ENCODE peak calls at places on chromosome 3, in four cellular contexts. E is left ventricle myocardium superior, R is Calu3, Q is OCI-LY7. L is an unnamed sample.

GRCh38 chr3:185724761-185725160 is 100.1 kb downstream of the IGF2BP2 start:
- DNase-seq in E (no peak), R (no peak), Q (no peak), L (no peak)

GRCh38 chr3:133273346-133273745 is 126.5 kb upstream of the BFSP2 start:
- DNase-seq in E (no peak), R (no peak), Q (no peak), L (no peak)

GRCh38 chr3:99753268-99753975 is 64.2 kb upstream of the CMSS1 start:
- DNase-seq in E (no peak), R (peak), Q (peak), L (peak)

GRCh38 chr3:149333518-149333859 is at the start of gene TM4SF18:
- DNase-seq in E (no peak), R (no peak), Q (no peak), L (no peak)

GRCh38 chr3:23712656-23713559 is 92.8 kb upstream of the UBE2E1 start:
- DNase-seq in E (peak), R (peak), Q (no peak), L (peak)

GRCh38 chr3:86388848-86389247 is 602.1 kb downstream of the VGLL3 start:
- DNase-seq in E (no peak), R (peak), Q (no peak), L (no peak)

GRCh38 chr3:177350051-177350565 is 152.8 kb upstream of the TBL1XR1 start:
- DNase-seq in E (no peak), R (no peak), Q (no peak), L (no peak)

GRCh38 chr3:151328298-151329036 is 882 bp downstream of the P2RY13 start:
- DNase-seq in E (no peak), R (peak), Q (no peak), L (no peak)

GRCh38 chr3:103247459-103247858 is 812.6 kb downstream of the ZPLD1 start:
- DNase-seq in E (no peak), R (no peak), Q (no peak), L (no peak)

GRCh38 chr3:185701891-185702563 is 115.9 kb downstream of the SENP2 start:
- DNase-seq in E (no peak), R (peak), Q (no peak), L (no peak)

GRCh38 chr3:4690277-4690676 is 197.1 kb downstream of the ITPR1 start:
- DNase-seq in E (no peak), R (no peak), Q (no peak), L (no peak)

GRCh38 chr3:159664011-159664410 is 324.6 kb upstream of the IL12A start:
- DNase-seq in E (no peak), R (no peak), Q (no peak), L (no peak)

GRCh38 chr3:189167027-189167766 is 4.6 kb upstream of the TPRG1 start:
- DNase-seq in E (no peak), R (peak), Q (no peak), L (no peak)

GRCh38 chr3:162391301-162391700 is 894.7 kb downstream of the OTOL1 start:
- DNase-seq in E (no peak), R (no peak), Q (no peak), L (no peak)

GRCh38 chr3:170611746-170612145 is 25.9 kb upstream of the SLC7A14 start:
- DNase-seq in E (no peak), R (no peak), Q (no peak), L (no peak)

GRCh38 chr3:105616374-105616915 is 249.7 kb downstream of the ALCAM start:
- DNase-seq in E (no peak), R (no peak), Q (no peak), L (no peak)

GRCh38 chr3:191280111-191280510 is 49.1 kb upstream of the CCDC50 start:
- DNase-seq in E (no peak), R (no peak), Q (no peak), L (no peak)

GRCh38 chr3:193207290-193207689 is 33.7 kb upstream of the PLAAT1 start:
- DNase-seq in E (no peak), R (peak), Q (no peak), L (peak)

GRCh38 chr3:190566043-190566933 is 52.4 kb downstream of the IL1RAP start:
- DNase-seq in E (peak), R (peak), Q (no peak), L (no peak)

GRCh38 chr3:187850256-187851010 is 105.2 kb upstream of the BCL6 start:
- DNase-seq in E (no peak), R (no peak), Q (no peak), L (no peak)

GRCh38 chr3:134937256-134938023 is 142.4 kb downstream of the EPHB1 start:
- DNase-seq in E (no peak), R (no peak), Q (no peak), L (peak)

GRCh38 chr3:73365756-73366397 is 258.9 kb downstream of the PDZRN3 start:
- DNase-seq in E (peak), R (no peak), Q (no peak), L (no peak)

GRCh38 chr3:111616417-111617105 is 21.4 kb upstream of the ZBED2 start:
- DNase-seq in E (no peak), R (peak), Q (peak), L (no peak)

GRCh38 chr3:127384717-127385539 is 97.1 kb upstream of the PRR20G start:
- DNase-seq in E (peak), R (no peak), Q (no peak), L (no peak)

GRCh38 chr3:31448035-31448881 is 84.5 kb upstream of the STT3B start:
- DNase-seq in E (peak), R (peak), Q (peak), L (no peak)

GRCh38 chr3:48798998-48799397 is 48.7 kb downstream of the PRKAR2A start:
- DNase-seq in E (no peak), R (peak), Q (no peak), L (no peak)

GRCh38 chr3:127288921-127289645 is 1.2 kb upstream of the PRR20G start:
- DNase-seq in E (no peak), R (no peak), Q (peak), L (peak)

GRCh38 chr3:124119056-124119721 is 127.3 kb upstream of the ROPN1 start:
- DNase-seq in E (no peak), R (no peak), Q (no peak), L (peak)

GRCh38 chr3:177551431-177551836 is 354.2 kb upstream of the TBL1XR1 start:
- DNase-seq in E (no peak), R (no peak), Q (peak), L (no peak)

GRCh38 chr3:136194409-136195257 is 1.5 kb downstream of the MSL2 start:
- DNase-seq in E (peak), R (no peak), Q (peak), L (peak)

GRCh38 chr3:13215940-13216546 is 142.8 kb upstream of the IQSEC1 start:
- DNase-seq in E (peak), R (peak), Q (no peak), L (no peak)

GRCh38 chr3:69915726-69916125 is 83.8 kb upstream of the SAMMSON start:
- DNase-seq in E (no peak), R (no peak), Q (no peak), L (no peak)

GRCh38 chr3:112115161-112115739 is 17.8 kb downstream of the GCSAM start:
- DNase-seq in E (no peak), R (no peak), Q (peak), L (no peak)

GRCh38 chr3:59752925-59753324 is 703.1 kb upstream of the CFAP20DC start:
- DNase-seq in E (no peak), R (no peak), Q (no peak), L (no peak)